ENCODE peak calls at places on chromosomes 6 and 20, in eight cellular contexts. One of them, this sample, is unnamed.

GRCh38 chr6:68650142-68650541 is 15.1 kb downstream of the ADGRB3 start:
- DNase-seq in mesenchymal stem cell: no peak
- DNase-seq in cardiac muscle cell: no peak
- DNase-seq in CD8-positive, alpha-beta T cell: no peak
- DNase-seq in tibial artery: no peak
- DNase-seq in PC-3: no peak
- DNase-seq in neural progenitor cell: no peak
- DNase-seq in K562: no peak
- DNase-seq in this sample: no peak

GRCh38 chr20:35575958-35576357 is 34.1 kb downstream of the ERGIC3 start:
- DNase-seq in mesenchymal stem cell: no peak
- DNase-seq in cardiac muscle cell: no peak
- DNase-seq in CD8-positive, alpha-beta T cell: no peak
- DNase-seq in tibial artery: no peak
- DNase-seq in PC-3: peak; percentile 92
- DNase-seq in neural progenitor cell: no peak
- DNase-seq in K562: no peak
- DNase-seq in this sample: no peak

GRCh38 chr20:2799688-2800589 is 488 bp downstream of the CPXM1 start:
- DNase-seq in mesenchymal stem cell: peak; percentile 27
- DNase-seq in cardiac muscle cell: peak; percentile 22
- DNase-seq in CD8-positive, alpha-beta T cell: no peak
- DNase-seq in tibial artery: no peak
- DNase-seq in PC-3: no peak
- DNase-seq in neural progenitor cell: peak; percentile 66
- DNase-seq in K562: no peak
- DNase-seq in this sample: peak; percentile 76

GRCh38 chr20:63064745-63065711 is 58.3 kb upstream of the BHLHE23 start:
- DNase-seq in mesenchymal stem cell: no peak
- DNase-seq in cardiac muscle cell: no peak
- DNase-seq in CD8-positive, alpha-beta T cell: no peak
- DNase-seq in tibial artery: no peak
- DNase-seq in PC-3: no peak
- DNase-seq in neural progenitor cell: no peak
- DNase-seq in K562: no peak
- DNase-seq in this sample: peak; percentile 37

GRCh38 chr6:54980511-54981275 is 134.1 kb downstream of the FAM83B start:
- DNase-seq in mesenchymal stem cell: peak; percentile 29
- DNase-seq in cardiac muscle cell: no peak
- DNase-seq in CD8-positive, alpha-beta T cell: no peak
- DNase-seq in tibial artery: no peak
- DNase-seq in PC-3: peak; percentile 80
- DNase-seq in neural progenitor cell: no peak
- DNase-seq in K562: no peak
- DNase-seq in this sample: no peak

GRCh38 chr6:6811151-6812002 is 222.9 kb downstream of the LY86 start:
- DNase-seq in mesenchymal stem cell: peak; percentile 91
- DNase-seq in cardiac muscle cell: no peak
- DNase-seq in CD8-positive, alpha-beta T cell: no peak
- DNase-seq in tibial artery: no peak
- DNase-seq in PC-3: peak; percentile 98
- DNase-seq in neural progenitor cell: peak; percentile 47
- DNase-seq in K562: no peak
- DNase-seq in this sample: no peak

GRCh38 chr6:2940851-2941250 is 30.5 kb downstream of the SERPINB6 start:
- DNase-seq in mesenchymal stem cell: no peak
- DNase-seq in cardiac muscle cell: no peak
- DNase-seq in CD8-positive, alpha-beta T cell: no peak
- DNase-seq in tibial artery: no peak
- DNase-seq in PC-3: no peak
- DNase-seq in neural progenitor cell: no peak
- DNase-seq in K562: no peak
- DNase-seq in this sample: no peak

GRCh38 chr6:35602133-35602946 is 86.4 kb downstream of the FKBP5 start:
- DNase-seq in mesenchymal stem cell: peak; percentile 82
- DNase-seq in cardiac muscle cell: peak; percentile 64
- DNase-seq in CD8-positive, alpha-beta T cell: no peak
- DNase-seq in tibial artery: no peak
- DNase-seq in PC-3: peak; percentile 28
- DNase-seq in neural progenitor cell: no peak
- DNase-seq in K562: no peak
- DNase-seq in this sample: no peak

GRCh38 chr20:17808357-17808756 is 108.6 kb downstream of the BANF2 start:
- DNase-seq in mesenchymal stem cell: peak; percentile 87
- DNase-seq in cardiac muscle cell: peak; percentile 27
- DNase-seq in CD8-positive, alpha-beta T cell: no peak
- DNase-seq in tibial artery: peak; percentile 78
- DNase-seq in PC-3: no peak
- DNase-seq in neural progenitor cell: no peak
- DNase-seq in K562: no peak
- DNase-seq in this sample: peak; percentile 67

GRCh38 chr6:14863896-14864850 is 381.7 kb upstream of the JARID2 start:
- DNase-seq in mesenchymal stem cell: no peak
- DNase-seq in cardiac muscle cell: peak; percentile 26
- DNase-seq in CD8-positive, alpha-beta T cell: no peak
- DNase-seq in tibial artery: no peak
- DNase-seq in PC-3: no peak
- DNase-seq in neural progenitor cell: peak; percentile 15
- DNase-seq in K562: peak; percentile 48
- DNase-seq in this sample: no peak

GRCh38 chr6:109795994-109796555 is 105.0 kb downstream of the FIG4 start:
- DNase-seq in mesenchymal stem cell: peak; percentile 32
- DNase-seq in cardiac muscle cell: no peak
- DNase-seq in CD8-positive, alpha-beta T cell: no peak
- DNase-seq in tibial artery: no peak
- DNase-seq in PC-3: no peak
- DNase-seq in neural progenitor cell: no peak
- DNase-seq in K562: no peak
- DNase-seq in this sample: no peak

GRCh38 chr6:158793432-158793831 is 25.7 kb downstream of the EZR start:
- DNase-seq in mesenchymal stem cell: peak; percentile 70
- DNase-seq in cardiac muscle cell: peak; percentile 37
- DNase-seq in CD8-positive, alpha-beta T cell: no peak
- DNase-seq in tibial artery: no peak
- DNase-seq in PC-3: peak; percentile 57
- DNase-seq in neural progenitor cell: peak; percentile 38
- DNase-seq in K562: peak; percentile 56
- DNase-seq in this sample: no peak

GRCh38 chr20:18543932-18544331 is 23.3 kb upstream of the SMIM26 start:
- DNase-seq in mesenchymal stem cell: no peak
- DNase-seq in cardiac muscle cell: no peak
- DNase-seq in CD8-positive, alpha-beta T cell: no peak
- DNase-seq in tibial artery: no peak
- DNase-seq in PC-3: peak; percentile 53
- DNase-seq in neural progenitor cell: no peak
- DNase-seq in K562: no peak
- DNase-seq in this sample: no peak

GRCh38 chr20:35171753-35172433 is at the start of gene PROCR:
- DNase-seq in mesenchymal stem cell: peak; percentile 93
- DNase-seq in cardiac muscle cell: peak; percentile 32
- DNase-seq in CD8-positive, alpha-beta T cell: no peak
- DNase-seq in tibial artery: peak; percentile 90
- DNase-seq in PC-3: peak; percentile 97
- DNase-seq in neural progenitor cell: peak; percentile 60
- DNase-seq in K562: peak; percentile 65
- DNase-seq in this sample: peak; percentile 93

GRCh38 chr6:82330171-82330804 is 33.3 kb upstream of the TPBG start:
- DNase-seq in mesenchymal stem cell: no peak
- DNase-seq in cardiac muscle cell: no peak
- DNase-seq in CD8-positive, alpha-beta T cell: no peak
- DNase-seq in tibial artery: no peak
- DNase-seq in PC-3: no peak
- DNase-seq in neural progenitor cell: no peak
- DNase-seq in K562: no peak
- DNase-seq in this sample: no peak

GRCh38 chr20:40963505-40963845 is 65.1 kb upstream of the TOP1 start:
- DNase-seq in mesenchymal stem cell: no peak
- DNase-seq in cardiac muscle cell: no peak
- DNase-seq in CD8-positive, alpha-beta T cell: no peak
- DNase-seq in tibial artery: no peak
- DNase-seq in PC-3: no peak
- DNase-seq in neural progenitor cell: no peak
- DNase-seq in K562: no peak
- DNase-seq in this sample: no peak

GRCh38 chr20:40960521-40960956 is 68.1 kb upstream of the TOP1 start:
- DNase-seq in mesenchymal stem cell: no peak
- DNase-seq in cardiac muscle cell: no peak
- DNase-seq in CD8-positive, alpha-beta T cell: no peak
- DNase-seq in tibial artery: no peak
- DNase-seq in PC-3: no peak
- DNase-seq in neural progenitor cell: no peak
- DNase-seq in K562: no peak
- DNase-seq in this sample: no peak

GRCh38 chr20:40961686-40962640 is 66.7 kb upstream of the TOP1 start:
- DNase-seq in mesenchymal stem cell: no peak
- DNase-seq in cardiac muscle cell: no peak
- DNase-seq in CD8-positive, alpha-beta T cell: no peak
- DNase-seq in tibial artery: no peak
- DNase-seq in PC-3: peak; percentile 52
- DNase-seq in neural progenitor cell: no peak
- DNase-seq in K562: no peak
- DNase-seq in this sample: no peak

GRCh38 chr20:40961176-40961575 is 67.4 kb upstream of the TOP1 start:
- DNase-seq in mesenchymal stem cell: no peak
- DNase-seq in cardiac muscle cell: no peak
- DNase-seq in CD8-positive, alpha-beta T cell: no peak
- DNase-seq in tibial artery: no peak
- DNase-seq in PC-3: no peak
- DNase-seq in neural progenitor cell: no peak
- DNase-seq in K562: no peak
- DNase-seq in this sample: no peak

GRCh38 chr20:40962733-40963504 is 65.7 kb upstream of the TOP1 start:
- DNase-seq in mesenchymal stem cell: peak; percentile 66
- DNase-seq in cardiac muscle cell: peak; percentile 85
- DNase-seq in CD8-positive, alpha-beta T cell: peak; percentile 69
- DNase-seq in tibial artery: peak; percentile 47
- DNase-seq in PC-3: peak; percentile 83
- DNase-seq in neural progenitor cell: peak; percentile 81
- DNase-seq in K562: peak; percentile 86
- DNase-seq in this sample: peak; percentile 87
- H3K27me3 ChIP-seq in mesenchymal stem cell: peaks cover 3% of the 10 kb centered on the region
- H3K27me3 ChIP-seq in cardiac muscle cell: no peaks in the 10 kb centered on the region
- H3K27me3 ChIP-seq in CD8-positive, alpha-beta T cell: no peaks in the 10 kb centered on the region
- H3K27me3 ChIP-seq in tibial artery: peaks cover 3% of the 10 kb centered on the region
- H3K27me3 ChIP-seq in PC-3: no peaks in the 10 kb centered on the region
- H3K27me3 ChIP-seq in neural progenitor cell: no peaks in the 10 kb centered on the region
- H3K27me3 ChIP-seq in K562: peaks cover 19% of the 10 kb centered on the region
- H3K27me3 ChIP-seq in this sample: no peaks in the 10 kb centered on the region

GRCh38 chr6:27617046-27617687 is 144.3 kb upstream of the ZNF184 start:
- DNase-seq in mesenchymal stem cell: peak; percentile 49
- DNase-seq in cardiac muscle cell: peak; percentile 46
- DNase-seq in CD8-positive, alpha-beta T cell: no peak
- DNase-seq in tibial artery: no peak
- DNase-seq in PC-3: peak; percentile 38
- DNase-seq in neural progenitor cell: peak; percentile 51
- DNase-seq in K562: peak; percentile 20
- DNase-seq in this sample: no peak

GRCh38 chr6:27611451-27611850 is 138.5 kb upstream of the ZNF184 start:
- DNase-seq in mesenchymal stem cell: no peak
- DNase-seq in cardiac muscle cell: no peak
- DNase-seq in CD8-positive, alpha-beta T cell: no peak
- DNase-seq in tibial artery: no peak
- DNase-seq in PC-3: no peak
- DNase-seq in neural progenitor cell: no peak
- DNase-seq in K562: no peak
- DNase-seq in this sample: no peak

GRCh38 chr6:27617700-27618689 is 145.1 kb upstream of the ZNF184 start:
- DNase-seq in mesenchymal stem cell: peak; percentile 62
- DNase-seq in cardiac muscle cell: peak; percentile 47
- DNase-seq in CD8-positive, alpha-beta T cell: no peak
- DNase-seq in tibial artery: no peak
- DNase-seq in PC-3: peak; percentile 73
- DNase-seq in neural progenitor cell: peak; percentile 60
- DNase-seq in K562: peak; percentile 73
- DNase-seq in this sample: no peak

GRCh38 chr6:27619436-27619835 is 146.5 kb upstream of the ZNF184 start:
- DNase-seq in mesenchymal stem cell: no peak
- DNase-seq in cardiac muscle cell: no peak
- DNase-seq in CD8-positive, alpha-beta T cell: no peak
- DNase-seq in tibial artery: no peak
- DNase-seq in PC-3: no peak
- DNase-seq in neural progenitor cell: no peak
- DNase-seq in K562: no peak
- DNase-seq in this sample: no peak

GRCh38 chr6:27616313-27617045 is 143.6 kb upstream of the ZNF184 start:
- DNase-seq in mesenchymal stem cell: no peak
- DNase-seq in cardiac muscle cell: no peak
- DNase-seq in CD8-positive, alpha-beta T cell: no peak
- DNase-seq in tibial artery: no peak
- DNase-seq in PC-3: no peak
- DNase-seq in neural progenitor cell: no peak
- DNase-seq in K562: no peak
- DNase-seq in this sample: no peak
- H3K4me3 ChIP-seq in mesenchymal stem cell: no peak overlapping the region
- H3K4me3 ChIP-seq in cardiac muscle cell: peak overlapping the region; percentile 54
- H3K4me3 ChIP-seq in CD8-positive, alpha-beta T cell: no peak overlapping the region
- H3K4me3 ChIP-seq in tibial artery: no peak overlapping the region
- H3K4me3 ChIP-seq in PC-3: peak overlapping the region; percentile 84
- H3K4me3 ChIP-seq in neural progenitor cell: peak overlapping the region; percentile 72
- H3K4me3 ChIP-seq in K562: peak overlapping the region; percentile 53
- H3K4me3 ChIP-seq in this sample: no peak overlapping the region

DNA sequence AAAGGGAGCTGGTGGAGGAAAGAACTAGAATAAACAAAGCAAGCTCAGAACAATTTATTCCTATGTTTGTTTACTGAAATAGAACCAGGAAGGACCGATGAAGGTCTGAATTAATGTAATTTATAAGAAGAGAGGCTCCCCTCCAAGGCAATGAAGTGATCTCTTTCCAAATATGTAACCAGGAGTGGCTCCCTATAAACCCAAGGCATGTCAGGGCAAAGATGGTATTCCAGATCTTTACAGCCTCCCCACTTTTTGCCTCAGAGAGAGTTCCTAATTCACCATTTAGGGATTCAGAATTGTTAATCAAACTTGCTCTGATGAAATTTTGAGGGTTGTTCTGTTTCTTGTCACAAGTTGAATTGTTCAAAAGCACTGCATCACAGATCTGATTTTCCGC is 88.8 kb downstream of the HDGFL1 start:
- DNase-seq in mesenchymal stem cell: no peak
- DNase-seq in cardiac muscle cell: no peak
- DNase-seq in CD8-positive, alpha-beta T cell: no peak
- DNase-seq in tibial artery: no peak
- DNase-seq in PC-3: no peak
- DNase-seq in neural progenitor cell: no peak
- DNase-seq in K562: no peak
- DNase-seq in this sample: no peak
- H3K27ac ChIP-seq in mesenchymal stem cell: no peak overlapping the region
- H3K27ac ChIP-seq in cardiac muscle cell: no peak overlapping the region
- H3K27ac ChIP-seq in CD8-positive, alpha-beta T cell: no peak overlapping the region
- H3K27ac ChIP-seq in tibial artery: no peak overlapping the region
- H3K27ac ChIP-seq in PC-3: no peak overlapping the region
- H3K27ac ChIP-seq in neural progenitor cell: no peak overlapping the region
- H3K27ac ChIP-seq in K562: no peak overlapping the region
- H3K27ac ChIP-seq in this sample: no peak overlapping the region

DNA sequence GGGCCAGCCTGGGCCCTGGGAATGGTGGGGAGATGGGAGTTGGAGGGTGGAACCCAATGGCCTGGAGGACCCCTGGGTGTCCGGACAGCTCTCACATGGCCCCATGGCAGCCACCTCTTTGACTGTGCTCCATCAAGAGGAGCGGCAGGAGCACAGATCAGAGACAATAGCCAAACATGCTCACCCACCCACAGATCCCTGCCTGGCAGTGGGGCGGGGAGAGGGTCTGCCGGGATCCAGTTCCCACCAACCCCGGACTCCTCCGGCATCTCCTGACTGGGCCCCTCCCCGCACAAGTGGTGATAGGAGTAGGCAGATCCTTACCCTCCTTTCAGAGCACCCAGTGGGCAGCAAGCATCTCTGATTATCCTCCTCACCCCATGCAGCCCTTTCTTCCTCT is 31.9 kb upstream of the MRPS18A start:
- DNase-seq in mesenchymal stem cell: no peak
- DNase-seq in cardiac muscle cell: no peak
- DNase-seq in CD8-positive, alpha-beta T cell: no peak
- DNase-seq in tibial artery: no peak
- DNase-seq in PC-3: no peak
- DNase-seq in neural progenitor cell: no peak
- DNase-seq in K562: no peak
- DNase-seq in this sample: peak; percentile 35
- H3K27me3 ChIP-seq in mesenchymal stem cell: peaks cover 16% of the 10 kb centered on the region
- H3K27me3 ChIP-seq in cardiac muscle cell: no peaks in the 10 kb centered on the region
- H3K27me3 ChIP-seq in CD8-positive, alpha-beta T cell: no peaks in the 10 kb centered on the region
- H3K27me3 ChIP-seq in tibial artery: peaks cover 5% of the 10 kb centered on the region
- H3K27me3 ChIP-seq in PC-3: no peaks in the 10 kb centered on the region
- H3K27me3 ChIP-seq in neural progenitor cell: no peaks in the 10 kb centered on the region
- H3K27me3 ChIP-seq in K562: no peaks in the 10 kb centered on the region
- H3K27me3 ChIP-seq in this sample: no peaks in the 10 kb centered on the region

This sample was measured in aorta.